ENCODE peak calls at places on chromosomes 12 and 14, in four cellular contexts. G is AG09309; Z is fibroblast of the aortic adventitia; J is CD4-positive, alpha-beta T cell. F is an unnamed sample.

GRCh38 chr12:71057330-71057729 is 100.5 kb downstream of the TSPAN8 start:
- DNase-seq in G (no peak), Z (no peak), J (no peak), F (no peak)

GRCh38 chr12:111926631-111927030 is 84.6 kb downstream of the MAPKAPK5 start:
- DNase-seq in G (no peak), Z (no peak), J (no peak), F (no peak)

GRCh38 chr12:12924169-12924568 is 27.8 kb downstream of the GPRC5D start:
- DNase-seq in G (no peak), Z (no peak), J (no peak), F (no peak)

GRCh38 chr12:16346931-16347330 is 514 bp upstream of the MGST1 start:
- DNase-seq in G (no peak), Z (no peak), J (no peak), F (no peak)

GRCh38 chr12:111330800-111331752 is 37.8 kb downstream of the PHETA1 start:
- DNase-seq in G (peak; percentile 21), Z (peak; percentile 44), J (no peak), F (peak; percentile 15)

GRCh38 chr14:77052281-77053044 is 24.0 kb upstream of the IRF2BPL start:
- DNase-seq in G (no peak), Z (no peak), J (no peak), F (no peak)

GRCh38 chr14:24108336-24108874 is 6.2 kb upstream of the DCAF11 start:
- DNase-seq in G (no peak), Z (no peak), J (no peak), F (no peak)

GRCh38 chr12:107448198-107448597 is 237.4 kb upstream of the PWP1 start:
- DNase-seq in G (no peak), Z (peak; percentile 36), J (no peak), F (no peak)

GRCh38 chr12:132308311-132309161 is 20.9 kb downstream of the GALNT9 start:
- DNase-seq in G (no peak), Z (no peak), J (no peak), F (no peak)

GRCh38 chr14:70188608-70189540 is at the start of gene SLC8A3:
- DNase-seq in G (no peak), Z (peak; percentile 16), J (no peak), F (peak; percentile 4)

GRCh38 chr12:724194-724855 is 28.1 kb upstream of the WNK1 start:
- DNase-seq in G (no peak), Z (no peak), J (no peak), F (no peak)

GRCh38 chr12:10339441-10339840 is 31.8 kb downstream of the KLRD1 start:
- DNase-seq in G (no peak), Z (peak; percentile 51), J (no peak), F (no peak)

GRCh38 chr12:51531284-51531981 is 59.6 kb upstream of the SCN8A start:
- DNase-seq in G (no peak), Z (no peak), J (no peak), F (no peak)

GRCh38 chr14:52802597-52802996 is 11.2 kb upstream of the GNPNAT1 start:
- DNase-seq in G (no peak), Z (peak; percentile 87), J (no peak), F (peak; percentile 41)

GRCh38 chr12:21025656-21026055 is 105.3 kb upstream of the SLCO1B1 start:
- DNase-seq in G (no peak), Z (no peak), J (no peak), F (no peak)

GRCh38 chr12:80190001-80190400 is 90.7 kb downstream of the OTOGL start:
- DNase-seq in G (no peak), Z (no peak), J (no peak), F (no peak)

GRCh38 chr14:73662439-73663056 is 17.8 kb downstream of the DNAL1 start:
- DNase-seq in G (peak; percentile 85), Z (peak; percentile 93), J (no peak), F (peak; percentile 67)

GRCh38 chr12:3250576-3250975 is 173.4 kb downstream of the TSPAN9 start:
- DNase-seq in G (no peak), Z (no peak), J (no peak), F (no peak)

GRCh38 chr12:69254046-69254445 is 14.7 kb downstream of the CPSF6 start:
- DNase-seq in G (no peak), Z (peak; percentile 65), J (no peak), F (no peak)

GRCh38 chr12:32504626-32505025 is 105.3 kb downstream of the FGD4 start:
- DNase-seq in G (no peak), Z (no peak), J (no peak), F (no peak)

GRCh38 chr12:104624529-104624928 is 167.8 kb downstream of the CHST11 start:
- DNase-seq in G (no peak), Z (no peak), J (no peak), F (no peak)

GRCh38 chr14:50340945-50341344 is 28.8 kb downstream of the DMAC2L start:
- DNase-seq in G (no peak), Z (no peak), J (no peak), F (no peak)

GRCh38 chr12:98939350-98939749 is 294.3 kb downstream of the APAF1 start:
- DNase-seq in G (peak; percentile 46), Z (peak; percentile 50), J (no peak), F (no peak)
- TF ChIP-seq CTCF in G (peak; percentile 74), Z (peak; percentile 51), J (no peak), F (peak; percentile 41)

GRCh38 chr12:122063691-122064033 is 14.9 kb upstream of the MLXIP start:
- DNase-seq in G (no peak), Z (peak; percentile 49), J (no peak), F (no peak)

GRCh38 chr12:122061253-122061652 is 17.3 kb upstream of the MLXIP start:
- DNase-seq in G (no peak), Z (no peak), J (no peak), F (no peak)

GRCh38 chr12:122064780-122065588 is 13.6 kb upstream of the MLXIP start:
- DNase-seq in G (peak; percentile 71), Z (peak; percentile 80), J (no peak), F (no peak)

GRCh38 chr12:122062832-122063690 is 15.5 kb upstream of the MLXIP start:
- DNase-seq in G (no peak), Z (peak; percentile 89), J (no peak), F (no peak)

GRCh38 chr12:122064034-122064777 is 14.3 kb upstream of the MLXIP start:
- DNase-seq in G (peak; percentile 88), Z (peak; percentile 99), J (no peak), F (peak; percentile 65)
- TF ChIP-seq CTCF in G (peak; percentile 54), Z (peak; percentile 70), J (no peak), F (peak; percentile 26)

DNA sequence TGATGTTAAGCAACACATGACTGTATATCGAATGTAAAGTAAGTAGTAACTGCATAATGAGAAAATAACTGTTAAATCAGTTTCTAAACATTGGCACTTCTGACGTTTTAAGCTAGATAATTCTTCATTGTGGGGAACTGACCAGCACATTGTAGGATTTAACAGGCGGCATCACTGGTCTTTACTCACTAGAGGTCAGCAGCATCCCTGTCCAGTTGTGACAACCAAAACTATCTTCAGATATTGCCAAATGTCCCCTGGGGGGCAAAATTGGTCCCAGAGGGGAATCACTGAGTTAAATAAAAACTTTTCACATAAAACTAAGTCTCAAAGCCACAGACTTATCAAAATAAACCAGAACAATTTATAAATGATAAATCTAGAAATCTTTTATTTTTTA is 65.3 kb downstream of the BLTP3B start:
- DNase-seq in G (no peak), Z (peak; percentile 11), J (no peak), F (no peak)
- TF ChIP-seq CTCF in G (peak; percentile 35), Z (peak; percentile 9), J (no peak), F (peak; percentile 24)

GRCh38 chr12:113073586-113073985 is 17.1 kb downstream of the DTX1 start:
- DNase-seq in G (no peak), Z (no peak), J (no peak), F (no peak)
- TF ChIP-seq CTCF in G (no peak), Z (no peak), J (no peak), F (no peak)

GRCh38 chr12:105754313-105754712 is 384.4 kb downstream of the NUAK1 start:
- DNase-seq in G (no peak), Z (no peak), J (no peak), F (no peak)

GRCh38 chr12:105761075-105761474 is 377.7 kb downstream of the NUAK1 start:
- DNase-seq in G (no peak), Z (no peak), J (no peak), F (no peak)

GRCh38 chr12:105764216-105764835 is 374.4 kb downstream of the NUAK1 start:
- DNase-seq in G (peak; percentile 42), Z (no peak), J (no peak), F (peak; percentile 20)

DNA sequence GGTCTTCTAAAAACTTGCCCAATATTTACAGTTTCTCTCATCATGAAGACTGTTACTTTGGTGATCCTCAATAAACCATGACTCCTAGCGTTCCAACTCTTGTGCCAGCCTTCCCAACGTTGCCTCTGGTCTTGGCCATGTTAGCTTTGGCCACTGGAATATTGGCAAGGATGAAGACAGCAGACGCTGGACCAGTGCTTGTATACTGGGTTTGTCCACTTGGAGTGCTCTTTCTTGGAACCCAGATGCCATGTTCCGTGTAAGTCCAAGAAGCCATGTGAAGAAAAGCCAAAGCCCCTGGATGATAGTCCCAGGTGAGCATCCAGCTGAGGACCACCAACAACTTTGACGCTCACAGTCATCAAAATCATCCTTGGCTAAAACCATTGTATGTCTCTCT is 379.6 kb downstream of the NUAK1 start:
- DNase-seq in G (no peak), Z (no peak), J (no peak), F (no peak)
- TF ChIP-seq CTCF in G (no peak), Z (no peak), J (no peak), F (no peak)

GRCh38 chr12:121226399-121226798 is 16.5 kb downstream of the P2RX4 start:
- DNase-seq in G (no peak), Z (no peak), J (no peak), F (no peak)

GRCh38 chr12:121224591-121224990 is 14.7 kb downstream of the P2RX4 start:
- DNase-seq in G (no peak), Z (no peak), J (peak; percentile 55), F (no peak)

GRCh38 chr12:121223947-121224285 is 14.0 kb downstream of the P2RX4 start:
- DNase-seq in G (no peak), Z (no peak), J (no peak), F (no peak)

GRCh38 chr12:121222847-121223246 is 12.9 kb downstream of the P2RX4 start:
- DNase-seq in G (no peak), Z (no peak), J (no peak), F (no peak)

DNA sequence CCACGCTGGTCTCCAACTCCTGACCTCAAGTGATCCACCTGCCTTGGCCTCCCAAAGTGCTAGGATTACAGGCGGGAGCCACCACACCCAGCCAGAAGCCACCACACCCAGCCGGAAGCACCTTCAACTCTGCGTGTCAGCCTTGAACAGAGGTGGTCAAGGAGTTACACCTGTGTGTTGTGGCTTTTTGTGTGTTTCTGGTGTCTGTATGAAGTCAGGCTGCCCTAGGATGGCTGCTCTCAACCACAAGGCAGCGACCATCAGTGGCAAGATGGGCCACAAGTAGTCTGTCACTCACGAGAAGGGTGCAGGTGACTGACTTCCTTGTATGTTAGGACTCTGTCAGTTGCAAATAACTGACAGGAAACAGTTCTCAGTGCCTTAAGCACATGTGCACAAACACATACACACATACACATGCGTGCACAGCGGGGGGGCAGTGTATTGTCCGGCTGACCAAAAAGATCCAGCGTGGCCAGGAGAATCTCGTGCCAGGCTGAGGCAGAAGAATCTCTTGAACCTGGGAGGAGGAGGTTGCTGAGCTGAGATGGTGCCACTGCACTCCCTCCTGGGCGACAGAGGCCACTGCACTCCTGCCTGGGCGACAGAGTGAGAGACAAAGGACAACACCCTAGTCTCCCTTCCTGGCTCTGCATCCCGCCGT is 13.5 kb downstream of the P2RX4 start:
- DNase-seq in G (no peak), Z (no peak), J (peak; percentile 54), F (no peak)
- TF ChIP-seq CTCF in G (peak; percentile 24), Z (peak; percentile 7), J (no peak), F (no peak)